ENCODE peak calls at places on chromosomes 3 and 15, in eight cellular contexts. One of them, this sample, is unnamed.

GRCh38 chr3:30308131-30308530 is 298.3 kb upstream of the TGFBR2 start:
- DNase-seq in SJSA1: no peak
- DNase-seq in OCI-LY7: no peak
- DNase-seq in breast epithelium: no peak
- DNase-seq in GM23248: peak
- DNase-seq in heart left ventricle: no peak
- DNase-seq in esophagus squamous epithelium: no peak
- DNase-seq in small intestine: peak
- DNase-seq in this sample: no peak

GRCh38 chr3:147431746-147432145 is 22.6 kb downstream of the ZIC1 start:
- DNase-seq in SJSA1: no peak
- DNase-seq in OCI-LY7: no peak
- DNase-seq in breast epithelium: no peak
- DNase-seq in GM23248: peak
- DNase-seq in heart left ventricle: no peak
- DNase-seq in esophagus squamous epithelium: no peak
- DNase-seq in small intestine: no peak
- DNase-seq in this sample: no peak

GRCh38 chr15:66096711-66097058 is 156.9 kb downstream of the MEGF11 start:
- DNase-seq in SJSA1: no peak
- DNase-seq in OCI-LY7: no peak
- DNase-seq in breast epithelium: no peak
- DNase-seq in GM23248: no peak
- DNase-seq in heart left ventricle: no peak
- DNase-seq in esophagus squamous epithelium: no peak
- DNase-seq in small intestine: no peak
- DNase-seq in this sample: no peak

GRCh38 chr3:158105710-158106438 is at the start of gene SHOX2:
- DNase-seq in SJSA1: peak
- DNase-seq in OCI-LY7: peak
- DNase-seq in breast epithelium: no peak
- DNase-seq in GM23248: peak
- DNase-seq in heart left ventricle: peak
- DNase-seq in esophagus squamous epithelium: no peak
- DNase-seq in small intestine: peak
- DNase-seq in this sample: no peak

GRCh38 chr3:141681390-141681780 is 56.7 kb upstream of the RNF7 start:
- DNase-seq in SJSA1: no peak
- DNase-seq in OCI-LY7: no peak
- DNase-seq in breast epithelium: no peak
- DNase-seq in GM23248: no peak
- DNase-seq in heart left ventricle: no peak
- DNase-seq in esophagus squamous epithelium: no peak
- DNase-seq in small intestine: no peak
- DNase-seq in this sample: no peak

GRCh38 chr15:100201376-100202280 is 140.1 kb downstream of the ADAMTS17 start:
- DNase-seq in SJSA1: no peak
- DNase-seq in OCI-LY7: peak
- DNase-seq in breast epithelium: no peak
- DNase-seq in GM23248: no peak
- DNase-seq in heart left ventricle: no peak
- DNase-seq in esophagus squamous epithelium: no peak
- DNase-seq in small intestine: peak
- DNase-seq in this sample: no peak

GRCh38 chr15:48086582-48086981 is 34.2 kb upstream of the SLC24A5 start:
- DNase-seq in SJSA1: no peak
- DNase-seq in OCI-LY7: no peak
- DNase-seq in breast epithelium: peak
- DNase-seq in GM23248: peak
- DNase-seq in heart left ventricle: no peak
- DNase-seq in esophagus squamous epithelium: no peak
- DNase-seq in small intestine: no peak
- DNase-seq in this sample: no peak

GRCh38 chr15:41465822-41466421 is 27.8 kb upstream of the ITPKA start:
- DNase-seq in SJSA1: no peak
- DNase-seq in OCI-LY7: peak
- DNase-seq in breast epithelium: no peak
- DNase-seq in GM23248: peak
- DNase-seq in heart left ventricle: no peak
- DNase-seq in esophagus squamous epithelium: no peak
- DNase-seq in small intestine: peak
- DNase-seq in this sample: no peak

GRCh38 chr15:48084759-48085420 is 35.9 kb upstream of the SLC24A5 start:
- DNase-seq in SJSA1: no peak
- DNase-seq in OCI-LY7: peak
- DNase-seq in breast epithelium: no peak
- DNase-seq in GM23248: peak
- DNase-seq in heart left ventricle: no peak
- DNase-seq in esophagus squamous epithelium: no peak
- DNase-seq in small intestine: peak
- DNase-seq in this sample: no peak

GRCh38 chr3:132344666-132345280 is 27.6 kb downstream of the ACP3 start:
- DNase-seq in SJSA1: no peak
- DNase-seq in OCI-LY7: no peak
- DNase-seq in breast epithelium: no peak
- DNase-seq in GM23248: peak
- DNase-seq in heart left ventricle: no peak
- DNase-seq in esophagus squamous epithelium: no peak
- DNase-seq in small intestine: no peak
- DNase-seq in this sample: no peak

GRCh38 chr3:154144825-154145465 is 23.8 kb downstream of the ARHGEF26 start:
- DNase-seq in SJSA1: no peak
- DNase-seq in OCI-LY7: no peak
- DNase-seq in breast epithelium: no peak
- DNase-seq in GM23248: no peak
- DNase-seq in heart left ventricle: no peak
- DNase-seq in esophagus squamous epithelium: no peak
- DNase-seq in small intestine: no peak
- DNase-seq in this sample: no peak

GRCh38 chr3:31509147-31509728 is 23.5 kb upstream of the STT3B start:
- DNase-seq in SJSA1: no peak
- DNase-seq in OCI-LY7: no peak
- DNase-seq in breast epithelium: no peak
- DNase-seq in GM23248: no peak
- DNase-seq in heart left ventricle: no peak
- DNase-seq in esophagus squamous epithelium: no peak
- DNase-seq in small intestine: no peak
- DNase-seq in this sample: no peak

GRCh38 chr3:150183619-150184425 is 213.1 kb upstream of the PFN2 start:
- DNase-seq in SJSA1: peak
- DNase-seq in OCI-LY7: peak
- DNase-seq in breast epithelium: peak
- DNase-seq in GM23248: peak
- DNase-seq in heart left ventricle: peak
- DNase-seq in esophagus squamous epithelium: no peak
- DNase-seq in small intestine: peak
- DNase-seq in this sample: peak

GRCh38 chr3:12193485-12194165 is 34.9 kb upstream of the TIMP4 start:
- DNase-seq in SJSA1: peak
- DNase-seq in OCI-LY7: no peak
- DNase-seq in breast epithelium: no peak
- DNase-seq in GM23248: peak
- DNase-seq in heart left ventricle: no peak
- DNase-seq in esophagus squamous epithelium: no peak
- DNase-seq in small intestine: peak
- DNase-seq in this sample: no peak

GRCh38 chr3:30631237-30631961 is 25.0 kb downstream of the TGFBR2 start:
- DNase-seq in SJSA1: no peak
- DNase-seq in OCI-LY7: peak
- DNase-seq in breast epithelium: no peak
- DNase-seq in GM23248: peak
- DNase-seq in heart left ventricle: no peak
- DNase-seq in esophagus squamous epithelium: no peak
- DNase-seq in small intestine: peak
- DNase-seq in this sample: no peak

GRCh38 chr15:81277851-81278250 is 46.1 kb downstream of the STARD5 start:
- DNase-seq in SJSA1: no peak
- DNase-seq in OCI-LY7: no peak
- DNase-seq in breast epithelium: no peak
- DNase-seq in GM23248: no peak
- DNase-seq in heart left ventricle: no peak
- DNase-seq in esophagus squamous epithelium: no peak
- DNase-seq in small intestine: no peak
- DNase-seq in this sample: no peak

GRCh38 chr3:134860141-134860540 is 65.1 kb downstream of the EPHB1 start:
- DNase-seq in SJSA1: no peak
- DNase-seq in OCI-LY7: no peak
- DNase-seq in breast epithelium: no peak
- DNase-seq in GM23248: no peak
- DNase-seq in heart left ventricle: no peak
- DNase-seq in esophagus squamous epithelium: no peak
- DNase-seq in small intestine: no peak
- DNase-seq in this sample: no peak

GRCh38 chr15:58957101-58957973 is 23.9 kb upstream of the SLTM start:
- DNase-seq in SJSA1: peak
- DNase-seq in OCI-LY7: peak
- DNase-seq in breast epithelium: no peak
- DNase-seq in GM23248: peak
- DNase-seq in heart left ventricle: peak
- DNase-seq in esophagus squamous epithelium: no peak
- DNase-seq in small intestine: peak
- DNase-seq in this sample: no peak

GRCh38 chr15:72116680-72117447 is 1.1 kb downstream of the MYO9A start:
- DNase-seq in SJSA1: no peak
- DNase-seq in OCI-LY7: peak
- DNase-seq in breast epithelium: peak
- DNase-seq in GM23248: peak
- DNase-seq in heart left ventricle: peak
- DNase-seq in esophagus squamous epithelium: no peak
- DNase-seq in small intestine: peak
- DNase-seq in this sample: no peak

DNA sequence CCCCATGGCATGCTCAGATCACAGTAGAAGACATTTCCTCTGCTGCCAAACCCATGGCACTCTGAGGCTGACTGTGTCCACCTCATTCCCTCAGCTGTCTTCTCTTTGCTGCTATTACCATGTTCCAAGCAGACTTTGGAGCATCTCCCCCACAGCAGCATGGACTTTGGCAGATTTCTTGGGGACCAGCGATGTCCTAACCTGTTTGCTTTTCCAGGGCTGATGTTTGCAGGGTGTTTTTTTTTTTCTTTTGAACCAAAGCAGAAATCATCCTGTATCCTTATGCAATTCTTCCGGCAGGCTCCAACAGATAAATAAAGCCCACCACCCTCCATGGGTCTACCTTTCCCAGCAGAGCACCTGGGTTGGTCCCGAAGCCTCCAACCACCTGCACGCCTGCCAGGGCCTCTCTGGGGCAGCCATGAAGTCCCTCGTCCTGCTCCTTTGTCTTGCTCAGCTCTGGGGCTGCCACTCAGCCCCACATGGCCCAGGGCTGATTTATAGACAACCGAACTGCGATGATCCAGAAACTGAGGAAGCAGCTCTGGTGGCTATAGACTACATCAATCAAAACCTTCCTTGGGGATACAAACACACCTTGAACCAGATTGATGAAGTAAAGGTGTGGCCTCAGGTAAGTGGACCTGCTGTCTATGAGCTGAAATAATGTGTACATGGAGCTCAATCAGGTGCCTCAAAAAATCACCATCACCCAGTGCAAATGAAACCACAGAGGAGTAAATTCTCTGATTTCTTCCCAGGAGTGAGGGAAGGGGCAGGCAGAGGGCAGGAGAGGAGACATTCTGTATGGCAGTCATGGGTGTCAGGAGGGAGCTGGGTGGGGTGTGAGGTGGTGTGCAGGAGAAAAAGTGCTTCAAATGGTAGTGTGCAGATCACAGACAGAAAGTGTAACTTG is at the start of gene AHSG:
- DNase-seq in SJSA1: no peak
- DNase-seq in OCI-LY7: no peak
- DNase-seq in breast epithelium: no peak
- DNase-seq in GM23248: no peak
- DNase-seq in heart left ventricle: no peak
- DNase-seq in esophagus squamous epithelium: no peak
- DNase-seq in small intestine: no peak
- DNase-seq in this sample: no peak
- H3K27ac ChIP-seq in SJSA1: no peak
- H3K27ac ChIP-seq in OCI-LY7: no peak
- H3K27ac ChIP-seq in breast epithelium: no peak
- H3K27ac ChIP-seq in GM23248: no peak
- H3K27ac ChIP-seq in heart left ventricle: no peak
- H3K27ac ChIP-seq in esophagus squamous epithelium: no peak
- H3K27ac ChIP-seq in small intestine: no peak
- H3K27ac ChIP-seq in this sample: no peak

GRCh38 chr15:79878078-79878705 is 18.6 kb downstream of the MTHFS start:
- DNase-seq in SJSA1: no peak
- DNase-seq in OCI-LY7: peak
- DNase-seq in breast epithelium: no peak
- DNase-seq in GM23248: no peak
- DNase-seq in heart left ventricle: no peak
- DNase-seq in esophagus squamous epithelium: no peak
- DNase-seq in small intestine: no peak
- DNase-seq in this sample: no peak
- H3K27ac ChIP-seq in SJSA1: no peak
- H3K27ac ChIP-seq in OCI-LY7: no peak
- H3K27ac ChIP-seq in breast epithelium: no peak
- H3K27ac ChIP-seq in GM23248: no peak
- H3K27ac ChIP-seq in heart left ventricle: no peak
- H3K27ac ChIP-seq in esophagus squamous epithelium: no peak
- H3K27ac ChIP-seq in small intestine: no peak
- H3K27ac ChIP-seq in this sample: no peak

GRCh38 chr3:14397940-14398800 is 4.2 kb upstream of the SLC6A6 start:
- DNase-seq in SJSA1: no peak
- DNase-seq in OCI-LY7: no peak
- DNase-seq in breast epithelium: no peak
- DNase-seq in GM23248: no peak
- DNase-seq in heart left ventricle: no peak
- DNase-seq in esophagus squamous epithelium: no peak
- DNase-seq in small intestine: peak
- DNase-seq in this sample: no peak
- H3K27ac ChIP-seq in SJSA1: no peak
- H3K27ac ChIP-seq in OCI-LY7: peak
- H3K27ac ChIP-seq in breast epithelium: no peak
- H3K27ac ChIP-seq in GM23248: no peak
- H3K27ac ChIP-seq in heart left ventricle: no peak
- H3K27ac ChIP-seq in esophagus squamous epithelium: no peak
- H3K27ac ChIP-seq in small intestine: no peak
- H3K27ac ChIP-seq in this sample: no peak

DNA sequence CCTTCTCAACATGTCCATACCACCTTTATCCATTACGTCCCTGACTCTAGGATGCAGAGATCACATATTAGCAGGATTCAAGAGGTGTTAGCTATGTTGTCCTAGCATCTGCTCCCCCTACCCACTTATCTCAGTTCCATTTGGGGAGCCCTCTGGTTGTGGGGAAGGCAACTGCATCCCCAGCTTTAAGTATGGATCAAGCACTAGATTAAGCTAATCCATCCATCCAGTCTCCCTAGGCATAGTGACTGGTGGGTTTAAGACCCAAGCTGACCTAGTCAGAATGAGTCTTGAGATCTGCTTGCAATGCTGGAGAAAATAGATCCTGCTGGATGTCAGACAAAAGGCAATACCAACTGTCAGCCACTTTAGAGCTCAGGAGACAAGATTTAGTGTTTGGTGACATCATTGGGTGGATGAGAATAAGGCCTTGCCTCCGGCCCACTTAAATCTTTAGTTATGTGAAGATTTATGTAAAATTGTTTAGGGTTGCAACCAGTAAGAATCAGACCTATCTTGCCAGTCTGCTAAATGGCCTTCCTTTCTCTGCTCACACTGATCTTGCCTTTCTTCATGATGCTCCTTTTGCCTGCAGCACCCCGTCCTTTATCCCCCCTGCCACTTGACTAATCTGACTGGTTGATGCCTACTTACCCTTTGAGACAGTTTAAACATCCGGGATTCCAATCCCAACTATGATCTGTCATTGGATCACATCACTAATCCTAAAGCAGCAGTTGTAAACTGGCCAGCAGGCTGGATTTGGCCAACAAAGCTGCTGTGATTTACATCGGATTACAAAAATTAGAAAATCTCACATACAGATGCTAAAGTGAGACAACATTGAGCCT is 2.1 kb upstream of the ISY1 start:
- DNase-seq in SJSA1: no peak
- DNase-seq in OCI-LY7: peak
- DNase-seq in breast epithelium: no peak
- DNase-seq in GM23248: peak
- DNase-seq in heart left ventricle: no peak
- DNase-seq in esophagus squamous epithelium: no peak
- DNase-seq in small intestine: no peak
- DNase-seq in this sample: no peak
- H3K27ac ChIP-seq in SJSA1: no peak
- H3K27ac ChIP-seq in OCI-LY7: peak
- H3K27ac ChIP-seq in breast epithelium: no peak
- H3K27ac ChIP-seq in GM23248: peak
- H3K27ac ChIP-seq in heart left ventricle: no peak
- H3K27ac ChIP-seq in esophagus squamous epithelium: no peak
- H3K27ac ChIP-seq in small intestine: no peak
- H3K27ac ChIP-seq in this sample: no peak